ENCODE peak calls at places on chromosomes 1 and 21, in ten cellular contexts. N is HCT116, G is NB4, D is AG10803, C is body of pancreas, Q is fibroblast of lung, F is epithelial cell of esophagus, Z is lower lobe of right lung, L is lung, W is transverse colon. T is an unnamed sample.

GRCh38 chr21:31874817-31875216 is 2.0 kb downstream of the HUNK start:
- DNase-seq in W (peak), L (no peak), C (peak), N (no peak), G (no peak), D (no peak), Z (no peak), F (no peak), Q (no peak), T (no peak)

GRCh38 chr1:86016076-86016746 is 140.4 kb downstream of the COL24A1 start:
- DNase-seq in D (no peak), L (no peak), C (no peak), W (no peak), N (no peak), F (no peak), Z (no peak), G (no peak), Q (no peak), T (no peak)

GRCh38 chr1:160377585-160378206 is 10.8 kb downstream of the NHLH1 start:
- DNase-seq in Z (no peak), G (no peak), D (peak), C (no peak), Q (no peak), N (no peak), L (no peak), W (no peak), F (peak), T (no peak)

GRCh38 chr21:41957991-41958766 is 4.4 kb upstream of the C2CD2 start:
- DNase-seq in D (peak), L (peak), N (peak), F (peak), G (no peak), Q (peak), Z (no peak), W (peak), C (peak), T (no peak)

GRCh38 chr1:3000214-3000613 is 21.1 kb upstream of the ACTRT2 start:
- DNase-seq in C (no peak), L (no peak), G (no peak), N (no peak), Z (no peak), D (no peak), Q (no peak), W (no peak), F (no peak), T (no peak)

GRCh38 chr1:7519181-7519860 is 251.8 kb upstream of the VAMP3 start:
- DNase-seq in Z (peak), C (no peak), D (no peak), W (no peak), Q (no peak), G (no peak), F (no peak), N (no peak), L (no peak), T (no peak)

GRCh38 chr21:45539796-45540600 is 2.2 kb downstream of the SLC19A1 start:
- DNase-seq in N (no peak), W (no peak), C (peak), G (no peak), Z (peak), D (no peak), Q (no peak), L (no peak), F (no peak), T (no peak)

GRCh38 chr1:117092594-117092993 is 29.0 kb downstream of the TRIM45 start:
- DNase-seq in N (no peak), Z (no peak), G (no peak), W (no peak), Q (no peak), C (no peak), L (no peak), F (peak), D (no peak), T (no peak)

GRCh38 chr1:101217148-101217547 is 19.7 kb upstream of the S1PR1 start:
- DNase-seq in W (no peak), Z (no peak), D (no peak), L (no peak), G (no peak), C (no peak), F (no peak), Q (no peak), N (no peak), T (no peak)

GRCh38 chr1:204826970-204827369 is 43.7 kb upstream of the NFASC start:
- DNase-seq in C (no peak), G (peak), W (no peak), N (no peak), Z (no peak), L (no peak), Q (no peak), D (peak), F (peak), T (no peak)
- TF ChIP-seq CTCF in C (no peak), G (peak), W (no peak), N (peak), Z (no peak), L (no peak), Q (no peak), D (peak), F (peak), T (peak)

GRCh38 chr1:164753521-164754077 is 194.6 kb downstream of the PBX1 start:
- DNase-seq in Z (no peak), N (no peak), W (no peak), D (peak), L (no peak), F (no peak), C (no peak), Q (no peak), G (no peak), T (no peak)
- H3K4me3 ChIP-seq in Z (no peak), N (no peak), W (no peak), D (peak), L (no peak), F (no peak), C (no peak), Q (no peak), G (no peak), T (no peak)

GRCh38 chr1:119226880-119227279 is 86.4 kb upstream of the WARS2 start:
- DNase-seq in Q (no peak), G (no peak), Z (no peak), N (no peak), L (no peak), W (no peak), C (no peak), D (no peak), F (no peak), T (no peak)

GRCh38 chr1:119228318-119228717 is 87.9 kb upstream of the WARS2 start:
- DNase-seq in D (no peak), Q (no peak), W (no peak), Z (no peak), C (no peak), N (no peak), L (no peak), G (no peak), F (peak), T (no peak)

GRCh38 chr1:119225270-119225669 is 84.8 kb upstream of the WARS2 start:
- DNase-seq in F (no peak), Z (no peak), C (no peak), D (no peak), W (no peak), N (no peak), G (no peak), L (no peak), Q (peak), T (no peak)

GRCh38 chr1:119227446-119227845 is 87.0 kb upstream of the WARS2 start:
- DNase-seq in Z (no peak), G (no peak), Q (no peak), C (no peak), D (no peak), L (no peak), F (no peak), W (no peak), N (no peak), T (no peak)

DNA sequence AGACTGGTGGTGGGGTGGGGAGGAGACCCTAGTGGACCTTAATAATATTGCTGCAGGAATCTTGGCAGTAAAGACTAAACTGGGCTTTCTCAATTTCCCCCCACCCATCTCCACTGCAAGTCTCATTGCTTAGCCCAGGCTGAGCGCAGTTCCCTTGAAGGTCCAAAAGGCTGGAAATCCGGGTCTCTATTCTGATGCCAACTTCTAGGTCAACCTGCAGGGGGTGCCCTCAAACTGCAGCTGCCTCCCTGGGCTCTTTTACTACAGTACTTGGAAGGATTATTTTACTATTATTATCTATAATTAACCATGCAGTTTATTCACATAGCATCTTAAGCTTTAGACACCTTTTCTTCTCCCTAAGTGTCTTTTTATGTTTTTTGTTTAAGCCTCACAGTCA is 85.4 kb upstream of the WARS2 start:
- DNase-seq in Z (no peak), F (peak), W (no peak), Q (no peak), D (no peak), N (no peak), L (no peak), C (no peak), G (no peak), T (no peak)
- TF ChIP-seq CTCF in Z (no peak), F (peak), W (no peak), Q (no peak), D (no peak), N (peak), L (no peak), C (no peak), G (no peak), T (peak)

GRCh38 chr1:224737353-224737727 is 121.2 kb downstream of the CNIH3 start:
- DNase-seq in D (no peak), L (no peak), Z (no peak), N (no peak), C (no peak), G (no peak), F (no peak), W (no peak), Q (no peak), T (no peak)
- H3K4me3 ChIP-seq in D (no peak), L (no peak), Z (no peak), N (no peak), C (no peak), G (peak), F (no peak), W (no peak), Q (no peak), T (no peak)

GRCh38 chr1:170634293-170634692 is 29.6 kb upstream of the PRRX1 start:
- DNase-seq in W (no peak), D (peak), Q (peak), N (no peak), L (no peak), G (no peak), Z (no peak), C (no peak), F (peak), T (no peak)
- TF ChIP-seq CTCF in W (no peak), D (no peak), Q (no peak), N (no peak), L (no peak), G (no peak), Z (no peak), C (no peak), F (no peak), T (no peak)

T was measured in GM12864.